ENCODE peak calls at places on chromosomes 12 and 14, in five cellular contexts. K, U, B, S and O are unnamed samples.

GRCh38 chr12:47226199-47226598 is 146.4 kb upstream of the AMIGO2 start:
- DNase-seq in S (no peak), K (no peak), U (no peak), B (no peak), O (no peak)

GRCh38 chr12:8037947-8038346 is 5.4 kb downstream of the FOXJ2 start:
- DNase-seq in U (no peak), K (no peak), B (no peak), S (no peak), O (no peak)

GRCh38 chr14:97287956-97288355 is 490.8 kb downstream of the VRK1 start:
- DNase-seq in B (no peak), K (no peak), U (no peak), S (no peak), O (no peak)

GRCh38 chr12:1590083-1590979 is 4.0 kb downstream of the FBXL14 start:
- DNase-seq in B (no peak), S (no peak), U (peak; percentile 64), K (no peak), O (no peak)

GRCh38 chr12:52191841-52192791 is at the start of gene KRT80:
- DNase-seq in S (no peak), K (no peak), B (no peak), U (peak; percentile 99), O (no peak)

GRCh38 chr12:100940503-100940902 is 145.9 kb downstream of the ANO4 start:
- DNase-seq in B (no peak), K (no peak), U (no peak), S (no peak), O (no peak)

GRCh38 chr12:109714141-109714912 is 702 bp downstream of the FAM222A start:
- DNase-seq in U (peak; percentile 68), B (peak; percentile 69), K (peak; percentile 62), S (peak; percentile 40), O (peak; percentile 32)

GRCh38 chr12:126588586-126589249 is 1523.5 kb downstream of the AACS start:
- DNase-seq in U (no peak), B (no peak), K (no peak), S (no peak), O (no peak)

GRCh38 chr12:42498549-42499247 is 90.8 kb downstream of the PRICKLE1 start:
- DNase-seq in U (no peak), S (no peak), K (no peak), B (no peak), O (no peak)

GRCh38 chr12:50050410-50051280 is 6.8 kb upstream of the ASIC1 start:
- DNase-seq in B (no peak), K (no peak), U (peak; percentile 79), S (no peak), O (no peak)

GRCh38 chr12:8692573-8692972 is 5.2 kb upstream of the RIMKLB start:
- DNase-seq in S (no peak), U (peak; percentile 55), K (no peak), B (no peak), O (no peak)

GRCh38 chr14:42047421-42048045 is 440.9 kb downstream of the LRFN5 start:
- DNase-seq in K (no peak), S (no peak), U (peak; percentile 2), B (no peak), O (no peak)

GRCh38 chr14:60315591-60315990 is 66.6 kb downstream of the PPM1A start:
- DNase-seq in U (no peak), B (no peak), S (no peak), K (no peak), O (no peak)

GRCh38 chr14:68449565-68450295 is 343.1 kb downstream of the ZFP36L1 start:
- DNase-seq in K (no peak), S (no peak), U (no peak), B (no peak), O (no peak)

GRCh38 chr12:6821271-6821673 is 349 bp upstream of the GPR162 start:
- DNase-seq in K (no peak), B (no peak), U (peak; percentile 80), S (peak; percentile 24), O (no peak)

GRCh38 chr14:92581966-92582566 is 68.5 kb downstream of the RIN3 start:
- DNase-seq in K (no peak), U (no peak), S (no peak), B (no peak), O (no peak)

GRCh38 chr12:81070846-81071245 is 7.0 kb upstream of the ACSS3 start:
- DNase-seq in B (no peak), S (no peak), K (no peak), U (peak; percentile 18), O (no peak)

GRCh38 chr12:115149685-115150378 is 465.9 kb upstream of the TBX3 start:
- DNase-seq in S (no peak), K (no peak), B (no peak), U (peak; percentile 93), O (no peak)

GRCh38 chr12:86623267-86623666 is 367.1 kb upstream of the MGAT4C start:
- DNase-seq in B (no peak), S (no peak), K (no peak), U (no peak), O (no peak)

GRCh38 chr12:123013185-123014095 is 33.0 kb downstream of the ARL6IP4 start:
- DNase-seq in S (no peak), U (no peak), B (no peak), K (no peak), O (no peak)

GRCh38 chr12:10067259-10067658 is 31.5 kb downstream of the CLEC1A start:
- DNase-seq in B (no peak), K (no peak), S (no peak), U (no peak), O (no peak)

GRCh38 chr12:62170241-62170640 is 90.0 kb upstream of the USP15 start:
- DNase-seq in U (no peak), S (no peak), B (no peak), K (no peak), O (no peak)

GRCh38 chr12:105740970-105741725 is 397.6 kb downstream of the NUAK1 start:
- DNase-seq in K (no peak), U (peak; percentile 15), S (no peak), B (no peak), O (no peak)

GRCh38 chr12:4280351-4281163 is 7.0 kb downstream of the CCND2 start:
- DNase-seq in S (no peak), U (peak; percentile 62), K (no peak), B (no peak), O (no peak)

GRCh38 chr14:95814363-95815225 is 62.0 kb upstream of the TUNAR start:
- DNase-seq in U (no peak), K (no peak), B (no peak), S (no peak), O (no peak)

GRCh38 chr12:13573698-13574321 is 377.3 kb downstream of the EMP1 start:
- DNase-seq in U (peak; percentile 80), S (no peak), K (no peak), B (no peak), O (no peak)

GRCh38 chr12:24709201-24709600 is 239.7 kb downstream of the BCAT1 start:
- DNase-seq in K (no peak), B (no peak), S (no peak), U (peak; percentile 1), O (no peak)